ENCODE peak calls at places on chromosomes 1 and 21, in four cellular contexts. One of them, this sample, is unnamed.
A peak's percentile ranks its signal among the peaks of the same experiment; 100 is the strongest.

GRCh38 chr21:22120616-22121266 is 1122.5 kb downstream of the NCAM2 start:
- DNase-seq in activated gamma-delta T cell treated with Interleukin-2 at 50 U/mL for 16 hours: no peak
- DNase-seq in mesenteric fat pad: no peak
- DNase-seq in ELR: peak; percentile 55
- DNase-seq in this sample: peak; percentile 0

GRCh38 chr1:228339766-228340685 is 66.6 kb downstream of the TRIM11 start:
- DNase-seq in activated gamma-delta T cell treated with Interleukin-2 at 50 U/mL for 16 hours: no peak
- DNase-seq in mesenteric fat pad: peak; percentile 67
- DNase-seq in ELR: no peak
- DNase-seq in this sample: no peak

GRCh38 chr1:86089765-86090164 is 66.8 kb downstream of the COL24A1 start:
- DNase-seq in activated gamma-delta T cell treated with Interleukin-2 at 50 U/mL for 16 hours: no peak
- DNase-seq in mesenteric fat pad: no peak
- DNase-seq in ELR: no peak
- DNase-seq in this sample: no peak

GRCh38 chr1:40058453-40059291 is 18.1 kb downstream of the CAP1 start:
- DNase-seq in activated gamma-delta T cell treated with Interleukin-2 at 50 U/mL for 16 hours: no peak
- DNase-seq in mesenteric fat pad: no peak
- DNase-seq in ELR: peak; percentile 31
- DNase-seq in this sample: no peak

GRCh38 chr1:18794561-18794960 is 64.9 kb downstream of the TAS1R2 start:
- DNase-seq in activated gamma-delta T cell treated with Interleukin-2 at 50 U/mL for 16 hours: no peak
- DNase-seq in mesenteric fat pad: no peak
- DNase-seq in ELR: no peak
- DNase-seq in this sample: no peak

GRCh38 chr1:236795035-236795756 is at the start of gene MTR:
- DNase-seq in activated gamma-delta T cell treated with Interleukin-2 at 50 U/mL for 16 hours: peak; percentile 96
- DNase-seq in mesenteric fat pad: peak; percentile 98
- DNase-seq in ELR: peak; percentile 99
- DNase-seq in this sample: peak; percentile 98

GRCh38 chr1:36710901-36711300 is 228.2 kb upstream of the CSF3R start:
- DNase-seq in activated gamma-delta T cell treated with Interleukin-2 at 50 U/mL for 16 hours: no peak
- DNase-seq in mesenteric fat pad: no peak
- DNase-seq in ELR: no peak
- DNase-seq in this sample: no peak

GRCh38 chr1:26285366-26286063 is 5.6 kb downstream of the SH3BGRL3 start:
- DNase-seq in activated gamma-delta T cell treated with Interleukin-2 at 50 U/mL for 16 hours: peak; percentile 38
- DNase-seq in mesenteric fat pad: no peak
- DNase-seq in ELR: peak; percentile 44
- DNase-seq in this sample: no peak

GRCh38 chr1:96580920-96581319 is 140.7 kb upstream of the PTBP2 start:
- DNase-seq in activated gamma-delta T cell treated with Interleukin-2 at 50 U/mL for 16 hours: no peak
- DNase-seq in mesenteric fat pad: no peak
- DNase-seq in ELR: no peak
- DNase-seq in this sample: no peak

GRCh38 chr1:38628241-38628640 is 231.3 kb downstream of the RRAGC start:
- DNase-seq in activated gamma-delta T cell treated with Interleukin-2 at 50 U/mL for 16 hours: no peak
- DNase-seq in mesenteric fat pad: no peak
- DNase-seq in ELR: no peak
- DNase-seq in this sample: no peak

GRCh38 chr1:57279909-57280666 is 143.8 kb downstream of the DAB1 start:
- DNase-seq in activated gamma-delta T cell treated with Interleukin-2 at 50 U/mL for 16 hours: no peak
- DNase-seq in mesenteric fat pad: no peak
- DNase-seq in ELR: no peak
- DNase-seq in this sample: no peak

GRCh38 chr21:33367309-33367973 is 35.8 kb upstream of the IFNGR2 start:
- DNase-seq in activated gamma-delta T cell treated with Interleukin-2 at 50 U/mL for 16 hours: no peak
- DNase-seq in mesenteric fat pad: no peak
- DNase-seq in ELR: no peak
- DNase-seq in this sample: no peak

GRCh38 chr1:156263288-156263655 is 15.4 kb upstream of the PAQR6 start:
- DNase-seq in activated gamma-delta T cell treated with Interleukin-2 at 50 U/mL for 16 hours: no peak
- DNase-seq in mesenteric fat pad: no peak
- DNase-seq in ELR: no peak
- DNase-seq in this sample: no peak

GRCh38 chr21:44734841-44735240 is 23.5 kb upstream of the TSPEAR start:
- DNase-seq in activated gamma-delta T cell treated with Interleukin-2 at 50 U/mL for 16 hours: no peak
- DNase-seq in mesenteric fat pad: peak; percentile 79
- DNase-seq in ELR: no peak
- DNase-seq in this sample: no peak

GRCh38 chr1:110945626-110946025 is 18.1 kb downstream of the LRIF1 start:
- DNase-seq in activated gamma-delta T cell treated with Interleukin-2 at 50 U/mL for 16 hours: no peak
- DNase-seq in mesenteric fat pad: no peak
- DNase-seq in ELR: peak; percentile 29
- DNase-seq in this sample: no peak

GRCh38 chr1:228691926-228692325 is 43.4 kb upstream of the RHOU start:
- DNase-seq in activated gamma-delta T cell treated with Interleukin-2 at 50 U/mL for 16 hours: peak; percentile 21
- DNase-seq in mesenteric fat pad: no peak
- DNase-seq in ELR: peak; percentile 59
- DNase-seq in this sample: peak; percentile 61

GRCh38 chr1:14282583-14283186 is 315.8 kb upstream of the KAZN start:
- DNase-seq in activated gamma-delta T cell treated with Interleukin-2 at 50 U/mL for 16 hours: no peak
- DNase-seq in mesenteric fat pad: no peak
- DNase-seq in ELR: no peak
- DNase-seq in this sample: no peak

GRCh38 chr1:4653328-4653660 is 1.1 kb upstream of the AJAP1 start:
- DNase-seq in activated gamma-delta T cell treated with Interleukin-2 at 50 U/mL for 16 hours: no peak
- DNase-seq in mesenteric fat pad: no peak
- DNase-seq in ELR: no peak
- DNase-seq in this sample: no peak

GRCh38 chr1:86971778-86972177 is 57.3 kb downstream of the HS2ST1 start:
- DNase-seq in activated gamma-delta T cell treated with Interleukin-2 at 50 U/mL for 16 hours: no peak
- DNase-seq in mesenteric fat pad: no peak
- DNase-seq in ELR: no peak
- DNase-seq in this sample: no peak

GRCh38 chr1:200526709-200527612 is 93.6 kb downstream of the KIF14 start:
- DNase-seq in activated gamma-delta T cell treated with Interleukin-2 at 50 U/mL for 16 hours: no peak
- DNase-seq in mesenteric fat pad: no peak
- DNase-seq in ELR: no peak
- DNase-seq in this sample: peak; percentile 29

GRCh38 chr1:232432313-232432712 is 197.6 kb downstream of the SIPA1L2 start:
- DNase-seq in activated gamma-delta T cell treated with Interleukin-2 at 50 U/mL for 16 hours: no peak
- DNase-seq in mesenteric fat pad: no peak
- DNase-seq in ELR: no peak
- DNase-seq in this sample: no peak

GRCh38 chr1:227883073-227883520 is 64.6 kb downstream of the WNT9A start:
- DNase-seq in activated gamma-delta T cell treated with Interleukin-2 at 50 U/mL for 16 hours: no peak
- DNase-seq in mesenteric fat pad: peak; percentile 81
- DNase-seq in ELR: no peak
- DNase-seq in this sample: no peak

GRCh38 chr1:37094302-37094701 is 60.0 kb upstream of the GRIK3 start:
- DNase-seq in activated gamma-delta T cell treated with Interleukin-2 at 50 U/mL for 16 hours: no peak
- DNase-seq in mesenteric fat pad: no peak
- DNase-seq in ELR: no peak
- DNase-seq in this sample: no peak

GRCh38 chr21:37670883-37671282 is 245.4 kb downstream of the KCNJ6 start:
- DNase-seq in activated gamma-delta T cell treated with Interleukin-2 at 50 U/mL for 16 hours: no peak
- DNase-seq in mesenteric fat pad: no peak
- DNase-seq in ELR: peak; percentile 43
- DNase-seq in this sample: peak; percentile 77